ENCODE peak calls at places on chromosome 9, in four cellular contexts. One of them, this sample, is unnamed.

GRCh38 chr9:108586451-108586850 is 269.3 kb downstream of the ACTL7B start:
- DNase-seq in lower leg skin: no peak
- DNase-seq in ovary: no peak
- DNase-seq in esophagus squamous epithelium: no peak
- DNase-seq in this sample: no peak

GRCh38 chr9:132769895-132770774 is 99.9 kb downstream of the GTF3C4 start:
- DNase-seq in lower leg skin: peak; percentile 55
- DNase-seq in ovary: peak; percentile 74
- DNase-seq in esophagus squamous epithelium: no peak
- DNase-seq in this sample: no peak

GRCh38 chr9:31137850-31138160 is 1246.6 kb upstream of the ACO1 start:
- DNase-seq in lower leg skin: no peak
- DNase-seq in ovary: no peak
- DNase-seq in esophagus squamous epithelium: no peak
- DNase-seq in this sample: no peak

GRCh38 chr9:104118916-104119315 is 24.8 kb downstream of the SMC2 start:
- DNase-seq in lower leg skin: no peak
- DNase-seq in ovary: no peak
- DNase-seq in esophagus squamous epithelium: no peak
- DNase-seq in this sample: no peak

GRCh38 chr9:105243015-105243686 is 1.3 kb upstream of the SLC44A1 start:
- DNase-seq in lower leg skin: no peak
- DNase-seq in ovary: no peak
- DNase-seq in esophagus squamous epithelium: no peak
- DNase-seq in this sample: no peak

GRCh38 chr9:100286257-100286656 is 66.5 kb downstream of the TEX10 start:
- DNase-seq in lower leg skin: no peak
- DNase-seq in ovary: no peak
- DNase-seq in esophagus squamous epithelium: no peak
- DNase-seq in this sample: no peak

GRCh38 chr9:94630281-94630680 is 9.0 kb downstream of the FBP1 start:
- DNase-seq in lower leg skin: no peak
- DNase-seq in ovary: no peak
- DNase-seq in esophagus squamous epithelium: no peak
- DNase-seq in this sample: no peak

GRCh38 chr9:136723362-136723976 is 11.1 kb downstream of the DIPK1B start:
- DNase-seq in lower leg skin: no peak
- DNase-seq in ovary: no peak
- DNase-seq in esophagus squamous epithelium: no peak
- DNase-seq in this sample: no peak

DNA sequence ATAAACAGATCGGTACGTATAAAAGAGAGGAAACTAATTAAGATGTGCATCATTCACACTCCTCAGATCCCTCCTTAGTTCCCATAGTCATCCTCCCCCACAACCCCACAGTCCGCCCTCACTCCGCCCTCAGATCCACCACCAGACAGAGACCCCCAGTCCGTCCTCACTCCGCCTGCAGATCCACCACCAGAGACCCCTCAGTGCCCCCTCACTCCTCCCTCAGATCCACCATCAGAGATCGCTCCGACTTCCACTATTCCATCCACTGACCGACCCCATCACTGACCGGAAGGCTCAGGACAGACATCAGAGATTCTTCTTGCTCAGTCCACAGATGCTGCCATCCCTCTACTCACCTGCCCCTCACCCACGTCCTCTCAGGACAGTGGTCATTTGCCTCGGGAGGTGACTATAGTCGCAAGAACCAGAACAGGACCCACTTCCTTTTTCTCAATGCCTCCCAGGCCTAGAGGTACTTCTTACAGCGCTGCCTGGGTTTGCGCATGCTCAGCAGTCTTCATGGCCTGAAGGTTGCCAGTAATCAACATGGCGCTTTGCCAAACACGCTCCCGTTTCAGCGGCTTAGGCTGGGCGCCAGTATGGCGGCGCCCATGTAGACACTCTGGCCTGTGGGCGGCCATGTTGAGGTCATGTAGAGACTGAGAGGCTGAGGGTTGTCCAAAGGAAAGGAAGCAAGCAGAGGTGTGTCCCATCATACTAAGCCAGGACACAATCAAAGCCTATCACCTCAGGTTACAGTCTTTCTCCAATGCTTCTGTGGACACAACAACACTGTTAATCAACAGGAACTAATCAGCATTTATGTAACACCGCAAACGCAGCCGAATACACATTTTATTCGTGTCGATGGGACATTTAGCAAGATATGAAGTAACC is at the start of gene ZNF484:
- DNase-seq in lower leg skin: peak; percentile 95
- DNase-seq in ovary: peak; percentile 96
- DNase-seq in esophagus squamous epithelium: peak; percentile 85
- DNase-seq in this sample: peak; percentile 93
- TF ChIP-seq POLR2A in lower leg skin: no peak
- TF ChIP-seq POLR2A in ovary: no peak
- TF ChIP-seq POLR2A in esophagus squamous epithelium: no peak
- TF ChIP-seq POLR2A in this sample: no peak

DNA sequence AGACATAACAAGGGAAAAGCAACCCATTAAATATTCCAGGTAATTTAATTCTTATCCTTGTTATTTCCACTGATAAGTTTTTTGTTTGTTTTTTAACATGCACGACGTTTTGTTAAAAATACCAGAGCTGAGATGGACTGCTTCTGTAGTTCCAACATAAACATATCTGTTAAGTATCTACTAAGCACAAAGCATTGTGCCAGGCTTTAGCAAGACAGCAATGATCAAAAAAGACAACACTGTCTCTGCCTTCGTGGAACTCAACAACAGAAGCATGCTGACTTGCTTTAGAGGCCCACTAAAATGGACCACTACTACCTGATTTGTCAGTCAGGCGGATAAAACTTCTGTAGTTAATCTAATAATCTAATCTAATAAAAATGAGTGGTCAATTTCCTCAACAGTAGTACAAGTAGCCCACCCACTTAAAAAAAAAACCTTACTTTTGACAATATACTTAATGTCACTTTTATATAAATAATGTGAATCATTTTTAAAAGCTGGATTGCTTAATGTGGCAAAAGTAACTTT is 3.1 kb downstream of the RAB14 start:
- DNase-seq in lower leg skin: no peak
- DNase-seq in ovary: no peak
- DNase-seq in esophagus squamous epithelium: no peak
- DNase-seq in this sample: no peak
- H3K4me3 ChIP-seq in lower leg skin: no peak overlapping the region
- H3K4me3 ChIP-seq in ovary: no peak overlapping the region
- H3K4me3 ChIP-seq in esophagus squamous epithelium: no peak overlapping the region
- H3K4me3 ChIP-seq in this sample: peak overlapping the region; percentile 39

GRCh38 chr9:121201738-121202533 is at the start of gene RAB14:
- DNase-seq in lower leg skin: peak; percentile 99
- DNase-seq in ovary: peak; percentile 100
- DNase-seq in esophagus squamous epithelium: peak; percentile 97
- DNase-seq in this sample: peak; percentile 100
- TF ChIP-seq POLR2A in lower leg skin: no peak
- TF ChIP-seq POLR2A in ovary: peak; percentile 59
- TF ChIP-seq POLR2A in esophagus squamous epithelium: peak; percentile 89
- TF ChIP-seq POLR2A in this sample: peak; percentile 80

DNA sequence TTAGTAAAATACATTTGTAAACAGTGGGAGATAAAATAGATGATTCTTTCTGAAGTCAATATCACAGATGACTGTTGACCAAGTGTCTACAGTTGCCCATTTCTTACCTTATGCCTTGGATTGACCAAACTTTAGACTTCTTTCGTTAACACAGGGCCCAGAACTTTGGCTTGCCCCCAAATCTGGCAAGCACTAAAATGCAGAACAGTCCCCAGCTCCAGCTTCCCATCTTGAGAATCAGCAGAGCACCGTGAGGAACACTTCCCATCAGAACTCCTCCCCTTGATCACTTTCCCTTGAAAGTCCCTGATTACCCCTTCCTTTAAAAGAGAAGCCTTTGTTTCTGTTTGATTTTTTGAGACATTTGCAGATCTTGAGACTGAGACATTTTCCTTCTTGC is 1039.9 kb downstream of the TLE1 start:
- DNase-seq in lower leg skin: no peak
- DNase-seq in ovary: no peak
- DNase-seq in esophagus squamous epithelium: no peak
- DNase-seq in this sample: no peak
- H3K4me3 ChIP-seq in lower leg skin: no peak overlapping the region
- H3K4me3 ChIP-seq in ovary: no peak overlapping the region
- H3K4me3 ChIP-seq in esophagus squamous epithelium: no peak overlapping the region
- H3K4me3 ChIP-seq in this sample: no peak overlapping the region

GRCh38 chr9:128422783-128423150 is 2.1 kb downstream of the CERCAM start:
- DNase-seq in lower leg skin: no peak
- DNase-seq in ovary: no peak
- DNase-seq in esophagus squamous epithelium: no peak
- DNase-seq in this sample: no peak

GRCh38 chr9:128419061-128419925 is 1.4 kb upstream of the CERCAM start:
- DNase-seq in lower leg skin: no peak
- DNase-seq in ovary: no peak
- DNase-seq in esophagus squamous epithelium: no peak
- DNase-seq in this sample: no peak

GRCh38 chr9:128421474-128422010 is 885 bp downstream of the CERCAM start:
- DNase-seq in lower leg skin: peak; percentile 31
- DNase-seq in ovary: no peak
- DNase-seq in esophagus squamous epithelium: no peak
- DNase-seq in this sample: no peak

GRCh38 chr9:128420060-128420650 is 502 bp upstream of the CERCAM start:
- DNase-seq in lower leg skin: peak; percentile 35
- DNase-seq in ovary: peak; percentile 68
- DNase-seq in esophagus squamous epithelium: no peak
- DNase-seq in this sample: peak; percentile 37

DNA sequence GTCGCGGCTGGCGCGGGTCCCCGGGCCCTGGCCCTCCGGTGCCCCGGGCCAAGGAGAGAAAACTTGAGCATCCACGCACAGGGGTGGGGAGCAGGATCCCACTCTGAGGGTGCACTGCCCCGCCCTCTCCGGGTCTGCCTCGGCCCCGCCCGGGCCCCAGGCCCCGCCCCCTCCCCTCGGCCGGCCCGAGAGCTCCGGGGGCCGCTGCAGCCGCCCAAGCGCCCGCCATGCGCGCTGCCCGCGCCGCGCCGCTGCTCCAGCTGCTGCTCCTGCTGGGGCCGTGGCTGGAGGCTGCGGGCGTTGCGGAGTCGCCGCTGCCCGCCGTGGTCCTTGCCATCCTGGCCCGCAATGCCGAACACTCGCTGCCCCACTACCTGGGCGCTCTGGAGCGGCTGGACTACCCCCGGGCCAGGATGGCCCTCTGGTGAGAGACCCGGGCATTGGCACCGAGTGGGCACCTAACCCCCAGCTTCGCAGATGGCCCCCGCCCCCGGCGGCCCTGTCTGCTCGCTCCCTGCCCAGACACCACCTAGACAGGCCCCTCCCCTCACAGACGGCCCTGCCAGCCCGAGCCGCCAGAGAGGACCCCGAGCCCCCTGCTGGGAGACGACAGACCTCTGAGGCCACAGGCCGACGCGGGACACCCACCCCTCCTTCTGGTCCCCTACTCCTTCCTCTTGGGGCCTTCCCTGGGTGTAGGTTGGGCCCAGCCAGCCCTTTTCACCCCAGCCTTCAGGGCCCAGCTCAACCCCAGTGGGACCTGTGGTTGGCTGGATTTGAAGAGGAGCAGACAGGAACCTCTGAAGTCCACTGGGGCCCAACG is at the start of gene CERCAM:
- DNase-seq in lower leg skin: no peak
- DNase-seq in ovary: peak; percentile 65
- DNase-seq in esophagus squamous epithelium: no peak
- DNase-seq in this sample: peak; percentile 29
- TF ChIP-seq POLR2A in lower leg skin: no peak
- TF ChIP-seq POLR2A in ovary: no peak
- TF ChIP-seq POLR2A in esophagus squamous epithelium: no peak
- TF ChIP-seq POLR2A in this sample: no peak

DNA sequence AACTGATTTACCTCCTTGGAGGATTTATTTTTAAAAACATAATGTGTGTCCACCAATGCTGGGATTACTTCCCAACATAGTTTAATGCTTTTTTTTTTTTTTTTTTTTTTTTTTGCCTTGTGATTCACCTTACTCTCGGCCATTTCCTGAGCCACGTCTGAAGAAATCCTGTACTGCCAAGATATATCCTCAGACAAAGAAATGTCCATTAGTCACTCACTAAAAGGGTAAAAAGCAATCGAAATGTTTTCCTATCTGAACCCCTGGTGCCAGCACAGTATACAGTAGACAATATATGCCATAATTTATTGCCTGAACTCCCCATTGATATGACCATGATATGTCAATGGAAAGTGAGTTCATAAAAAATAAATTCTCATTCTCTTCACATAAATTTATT is 344.1 kb downstream of the BNC2 start:
- DNase-seq in lower leg skin: no peak
- DNase-seq in ovary: no peak
- DNase-seq in esophagus squamous epithelium: no peak
- DNase-seq in this sample: no peak
- H3K4me3 ChIP-seq in lower leg skin: no peak overlapping the region
- H3K4me3 ChIP-seq in ovary: no peak overlapping the region
- H3K4me3 ChIP-seq in esophagus squamous epithelium: no peak overlapping the region
- H3K4me3 ChIP-seq in this sample: no peak overlapping the region